ENCODE peak calls at places on chromosomes 13 and 19, in five cellular contexts. P is NCI-H460; Q is activated naive CD4-positive, alpha-beta T cell treated with anti-CD3 and anti-CD28 coated beads, Interleukin-2, amount 10 ng/mL, durations not matched to agents 7 days and 5 days; O is activated CD4-positive, alpha-beta T cell treated with anti-CD3 and anti-CD28 coated beads for 48 hours; C is uterus. E is an unnamed sample.

GRCh38 chr13:48497669-48498068 is 35.2 kb downstream of the RCBTB2 start:
- DNase-seq in P (no peak), Q (no peak), O (no peak), C (no peak), E (no peak)

GRCh38 chr13:113495494-113496251 is 5.2 kb upstream of the DCUN1D2 start:
- DNase-seq in P (no peak), O (no peak), C (no peak), Q (no peak), E (no peak)

GRCh38 chr19:56333506-56333905 is 18.9 kb upstream of the ZSCAN5A start:
- DNase-seq in Q (peak), P (peak), C (no peak), O (peak), E (peak)

GRCh38 chr19:15062036-15062435 is 12.8 kb downstream of the CASP14 start:
- DNase-seq in Q (no peak), P (no peak), C (no peak), O (no peak), E (no peak)

GRCh38 chr19:49014123-49014869 is 2.6 kb downstream of the LHB start:
- DNase-seq in Q (no peak), O (no peak), C (no peak), P (no peak), E (peak)

GRCh38 chr13:50617134-50617721 is 226.3 kb downstream of the DLEU7 start:
- DNase-seq in O (no peak), P (no peak), Q (no peak), C (no peak), E (no peak)

GRCh38 chr13:22461854-22462565 is 718.8 kb upstream of the SGCG start:
- DNase-seq in P (no peak), Q (no peak), O (no peak), C (no peak), E (no peak)

GRCh38 chr19:3270908-3271307 is 46.4 kb downstream of the CELF5 start:
- DNase-seq in C (no peak), Q (peak), P (no peak), O (peak), E (peak)

GRCh38 chr13:33676045-33676699 is 141.8 kb upstream of the RFC3 start:
- DNase-seq in O (no peak), C (no peak), Q (no peak), P (no peak), E (peak)